ENCODE peak calls at places on chromosome 10, in four cellular contexts. U, K, J and V are unnamed samples.

GRCh38 chr10:31466313-31466712 is 147.3 kb downstream of the ZEB1 start:
- DNase-seq in U (no peak), J (no peak), K (no peak), V (no peak)

GRCh38 chr10:103980246-103980906 is 13.4 kb downstream of the SLK start:
- DNase-seq in U (no peak), K (no peak), J (no peak), V (no peak)

GRCh38 chr10:32445036-32445435 is 904 bp upstream of the CCDC7 start:
- DNase-seq in U (no peak), J (no peak), K (no peak), V (no peak)

GRCh38 chr10:86658261-86658741 is 4.0 kb downstream of the OPN4 start:
- DNase-seq in K (no peak), U (no peak), J (no peak), V (no peak)

GRCh38 chr10:44992070-44992731 is 8.5 kb upstream of the ZNF22 start:
- DNase-seq in U (no peak), J (no peak), K (no peak), V (no peak)

GRCh38 chr10:110919349-110919931 is at the start of gene SHOC2:
- DNase-seq in U (no peak), K (peak; percentile 80), J (peak; percentile 51), V (no peak)

GRCh38 chr10:121927841-121928527 is at the start of gene ATE1:
- DNase-seq in J (peak; percentile 81), U (peak; percentile 97), K (peak; percentile 91), V (peak; percentile 89)

GRCh38 chr10:27035163-27035562 is 65.1 kb downstream of the ANKRD26 start:
- DNase-seq in K (no peak), J (no peak), U (no peak), V (no peak)

GRCh38 chr10:59595584-59595983 is 114.1 kb downstream of the SLC16A9 start:
- DNase-seq in J (no peak), U (no peak), K (no peak), V (no peak)

GRCh38 chr10:11874568-11875182 is 51.5 kb downstream of the PROSER2 start:
- DNase-seq in J (peak; percentile 77), U (peak; percentile 95), K (peak; percentile 82), V (peak; percentile 90)

GRCh38 chr10:120018695-120019094 is 126.2 kb downstream of the SEC23IP start:
- DNase-seq in K (no peak), U (no peak), J (no peak), V (no peak)

GRCh38 chr10:132606536-132607316 is 69.1 kb downstream of the INPP5A start:
- DNase-seq in K (no peak), J (no peak), U (no peak), V (no peak)

GRCh38 chr10:114715171-114715670 is 57.1 kb upstream of the ABLIM1 start:
- DNase-seq in U (no peak), J (no peak), K (no peak), V (no peak)

GRCh38 chr10:77416327-77417135 is 221.1 kb downstream of the KCNMA1 start:
- DNase-seq in J (peak; percentile 87), K (no peak), U (peak; percentile 67), V (no peak)

GRCh38 chr10:60098676-60099601 is 192.6 kb upstream of the CCDC6 start:
- DNase-seq in J (peak; percentile 1), U (peak; percentile 56), K (peak; percentile 50), V (no peak)

GRCh38 chr10:123884351-123884906 is 7.2 kb downstream of the CPXM2 start:
- DNase-seq in K (no peak), J (no peak), U (no peak), V (no peak)

GRCh38 chr10:36188054-36188453 is 546.0 kb upstream of the FZD8 start:
- DNase-seq in U (peak; percentile 3), K (peak; percentile 55), J (no peak), V (no peak)

GRCh38 chr10:100749059-100749308 is 3.6 kb downstream of the PAX2 start:
- DNase-seq in K (no peak), U (no peak), J (no peak), V (peak; percentile 30)

GRCh38 chr10:69567920-69568319 is 5.3 kb downstream of the NEUROG3 start:
- DNase-seq in J (peak; percentile 43), U (peak; percentile 71), K (peak; percentile 90), V (peak; percentile 83)

GRCh38 chr10:51468424-51468823 is 231.0 kb downstream of the CSTF2T start:
- DNase-seq in U (no peak), J (no peak), K (no peak), V (no peak)

GRCh38 chr10:100970914-100971811 is 1.9 kb downstream of the SEMA4G start:
- DNase-seq in U (no peak), K (no peak), J (no peak), V (no peak)

GRCh38 chr10:30691601-30692015 is 62.1 kb upstream of the LYZL2 start:
- DNase-seq in U (no peak), K (no peak), J (no peak), V (no peak)

DNA sequence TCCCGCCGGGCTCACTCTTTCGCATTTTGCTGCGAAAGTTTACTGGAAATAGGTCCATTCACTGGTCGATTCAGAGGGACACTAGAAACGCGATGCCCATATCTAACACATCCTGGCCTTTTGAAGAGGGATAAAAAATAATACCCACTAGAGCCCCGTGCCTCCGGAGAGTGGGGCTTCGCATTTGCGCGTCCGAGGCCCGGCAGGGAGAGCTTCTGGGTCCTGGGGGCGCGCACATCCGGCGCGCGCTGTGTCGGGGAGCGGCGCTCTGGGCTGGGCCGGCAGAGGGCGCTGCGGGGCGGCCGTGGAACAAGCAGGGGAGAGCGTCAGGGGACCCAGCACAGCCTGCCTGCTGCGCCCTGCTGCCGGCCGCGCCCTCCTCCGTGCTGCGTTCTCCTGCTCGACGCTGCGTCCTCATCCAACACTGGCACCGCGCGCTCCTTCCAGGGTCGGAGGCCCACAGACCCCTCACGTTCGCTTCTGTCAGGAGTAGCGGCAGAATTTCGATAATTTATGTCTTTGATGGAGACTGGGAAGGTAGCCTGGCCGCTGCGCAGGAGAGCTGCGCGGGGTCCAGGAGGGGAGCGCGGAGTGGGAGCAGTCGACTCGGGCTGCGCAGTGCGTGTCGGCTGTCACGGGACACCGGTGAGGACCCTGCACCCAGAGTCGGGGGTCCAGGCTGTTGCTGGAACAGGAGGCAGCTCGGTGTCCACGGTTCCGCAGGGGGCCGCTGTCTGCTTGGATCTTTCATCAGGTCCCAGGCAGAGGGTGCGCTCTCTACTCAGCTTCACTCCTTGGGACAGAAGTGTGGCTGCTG is 41.5 kb upstream of the ZNF32 start:
- DNase-seq in U (peak; percentile 80), J (peak; percentile 54), K (peak; percentile 96), V (peak; percentile 80)
- H3K9ac ChIP-seq in U (peak overlapping the region; percentile 86), J (peak overlapping the region; percentile 67), K (no peak overlapping the region), V (peak overlapping the region; percentile 87)

GRCh38 chr10:71134732-71135211 is 77.6 kb upstream of the UNC5B start:
- DNase-seq in K (no peak), J (no peak), U (peak; percentile 43), V (no peak)
- H3K4me3 ChIP-seq in K (no peak overlapping the region), J (no peak overlapping the region), U (no peak overlapping the region), V (no peak overlapping the region)

DNA sequence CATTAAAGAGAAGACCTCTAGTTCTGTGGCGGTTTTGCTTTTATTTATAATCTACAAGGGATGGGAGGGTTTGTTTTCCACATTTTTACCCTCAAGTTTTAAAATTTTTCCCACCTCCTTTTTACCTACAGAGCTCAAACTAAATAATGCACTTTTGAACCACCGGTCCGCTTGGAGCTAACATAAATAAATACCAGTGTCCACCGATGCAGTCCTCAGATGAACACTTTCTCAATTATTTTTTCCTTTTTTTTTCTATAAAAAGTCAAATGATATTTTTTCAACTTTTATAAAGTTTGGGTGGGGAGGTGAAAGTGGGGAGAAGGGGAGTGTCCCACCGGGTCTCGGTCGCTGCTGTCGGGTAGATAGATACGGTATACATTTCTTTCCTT is 3.3 kb downstream of the ZNF503 start:
- DNase-seq in K (no peak), J (no peak), U (no peak), V (no peak)
- H2BK5ac ChIP-seq in K (no peak overlapping the region), J (no peak overlapping the region), U (no peak overlapping the region), V (no peak overlapping the region)

GRCh38 chr10:963613-964012 is 24.6 kb upstream of the GTPBP4 start:
- DNase-seq in U (no peak), J (no peak), K (no peak), V (no peak)

GRCh38 chr10:964321-964987 is 23.8 kb upstream of the GTPBP4 start:
- DNase-seq in J (no peak), U (no peak), K (no peak), V (no peak)

GRCh38 chr10:962342-962741 is 25.9 kb upstream of the GTPBP4 start:
- DNase-seq in J (no peak), U (no peak), K (no peak), V (no peak)

GRCh38 chr10:964988-965417 is 23.2 kb upstream of the GTPBP4 start:
- DNase-seq in K (no peak), J (no peak), U (no peak), V (no peak)

DNA sequence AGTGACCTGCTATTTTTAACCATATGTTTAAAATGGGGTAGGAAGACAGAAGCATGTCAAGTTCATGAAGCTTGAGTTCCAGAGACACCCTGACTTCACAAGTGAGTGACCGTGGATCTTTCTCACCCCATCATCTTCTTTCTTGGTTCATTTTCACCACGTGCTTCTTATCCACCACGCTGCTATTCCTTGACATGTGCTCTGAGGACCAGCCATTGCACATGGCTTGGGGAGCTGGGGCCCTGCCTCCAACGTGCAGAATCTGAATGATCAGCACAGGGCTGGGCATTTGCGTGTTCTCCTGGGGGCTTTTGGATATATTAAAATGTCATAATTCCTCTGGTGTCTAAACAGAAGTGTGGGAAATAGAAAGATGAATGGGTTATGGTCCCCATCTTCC is 25.0 kb upstream of the GTPBP4 start:
- DNase-seq in U (no peak), J (no peak), K (no peak), V (no peak)
- H3K9ac ChIP-seq in U (no peak overlapping the region), J (no peak overlapping the region), K (no peak overlapping the region), V (no peak overlapping the region)

DNA sequence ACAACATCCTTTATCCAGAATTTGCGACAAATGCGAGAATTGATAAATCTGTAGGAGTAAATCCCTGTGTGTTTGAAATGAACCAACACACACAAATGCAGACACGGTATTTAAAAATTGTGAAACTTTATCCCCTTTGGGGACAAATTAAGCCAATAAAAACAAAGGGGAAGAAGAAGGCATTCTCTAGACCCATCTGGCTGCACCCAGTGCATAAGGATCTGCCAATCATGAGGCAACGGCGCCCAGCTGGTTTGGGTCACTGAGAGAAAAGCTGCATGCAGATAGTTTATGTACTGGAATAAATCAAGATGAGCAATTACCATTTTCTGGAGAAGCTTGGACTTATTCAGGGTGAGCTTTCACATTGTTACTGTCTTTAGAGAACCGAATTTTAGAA is 45.7 kb downstream of the VAX1 start:
- DNase-seq in U (no peak), K (no peak), J (no peak), V (no peak)
- H3K4me3 ChIP-seq in U (no peak overlapping the region), K (no peak overlapping the region), J (no peak overlapping the region), V (no peak overlapping the region)